ENCODE peak calls at places on chromosomes 12 and 14, in five cellular contexts. V, J, A, D and I are unnamed samples.

GRCh38 chr12:58557156-58557555 is 363.1 kb downstream of the LRIG3 start:
- DNase-seq in V (no peak), J (peak), A (no peak), D (no peak), I (peak)

GRCh38 chr14:35897616-35898111 is 71.5 kb downstream of the BRMS1L start:
- DNase-seq in V (no peak), J (peak), A (no peak), D (no peak), I (no peak)

GRCh38 chr12:105783983-105784947 is 354.5 kb downstream of the NUAK1 start:
- DNase-seq in V (no peak), J (no peak), A (no peak), D (no peak), I (no peak)

GRCh38 chr12:69042970-69043369 is 110.0 kb upstream of the CPM start:
- DNase-seq in V (no peak), J (no peak), A (no peak), D (no peak), I (no peak)

GRCh38 chr12:28424965-28425364 is 234.7 kb downstream of the CCDC91 start:
- DNase-seq in V (no peak), J (no peak), A (no peak), D (no peak), I (peak)

GRCh38 chr14:75566321-75566720 is 12.1 kb upstream of the FLVCR2 start:
- DNase-seq in V (no peak), J (peak), A (no peak), D (peak), I (peak)

GRCh38 chr12:26496170-26496569 is 300.8 kb downstream of the SSPN start:
- DNase-seq in V (no peak), J (no peak), A (no peak), D (no peak), I (no peak)

GRCh38 chr14:38065101-38065762 is 142.5 kb upstream of the SSTR1 start:
- DNase-seq in V (no peak), J (no peak), A (no peak), D (no peak), I (no peak)

GRCh38 chr12:56867216-56867615 is 67.0 kb downstream of the SDR9C7 start:
- DNase-seq in V (no peak), J (peak), A (no peak), D (no peak), I (no peak)

GRCh38 chr14:51328089-51328941 is 88.3 kb downstream of the TMX1 start:
- DNase-seq in V (no peak), J (peak), A (no peak), D (peak), I (peak)

GRCh38 chr14:67650694-67651093 is 23.7 kb downstream of the VTI1B start:
- DNase-seq in V (no peak), J (no peak), A (no peak), D (no peak), I (peak)

GRCh38 chr14:103819503-103820307 is 27.7 kb downstream of the PPP1R13B start:
- DNase-seq in V (peak), J (no peak), A (no peak), D (no peak), I (peak)

GRCh38 chr12:88247241-88247643 is 105.1 kb downstream of the TMTC3 start:
- DNase-seq in V (no peak), J (peak), A (no peak), D (no peak), I (peak)

GRCh38 chr14:85711620-85712019 is 181.7 kb downstream of the FLRT2 start:
- DNase-seq in V (no peak), J (no peak), A (no peak), D (no peak), I (no peak)

GRCh38 chr14:54792288-54792687 is 110.3 kb downstream of the GCH1 start:
- DNase-seq in V (peak), J (no peak), A (no peak), D (no peak), I (no peak)

GRCh38 chr14:68307769-68308168 is 485.1 kb downstream of the ZFP36L1 start:
- DNase-seq in V (no peak), J (no peak), A (no peak), D (no peak), I (peak)

GRCh38 chr14:70856851-70857498 is 47.7 kb upstream of the MAP3K9 start:
- DNase-seq in V (no peak), J (peak), A (no peak), D (no peak), I (peak)

GRCh38 chr14:33702293-33702692 is 248.6 kb downstream of the EGLN3 start:
- DNase-seq in V (no peak), J (no peak), A (no peak), D (no peak), I (no peak)

GRCh38 chr12:27652174-27652763 is 44.0 kb upstream of the REP15 start:
- DNase-seq in V (no peak), J (peak), A (no peak), D (peak), I (peak)

GRCh38 chr14:88553886-88554457 is 835 bp downstream of the PTPN21 start:
- DNase-seq in V (no peak), J (peak), A (no peak), D (no peak), I (peak)

GRCh38 chr12:52243774-52244614 is 11.0 kb downstream of the KRT7 start:
- DNase-seq in V (peak), J (peak), A (peak), D (peak), I (peak)

GRCh38 chr14:58918066-58918465 is 270.4 kb upstream of the DAAM1 start:
- DNase-seq in V (no peak), J (peak), A (no peak), D (no peak), I (peak)

GRCh38 chr12:26971963-26972362 is 33.7 kb downstream of the FGFR1OP2 start:
- DNase-seq in V (no peak), J (no peak), A (no peak), D (no peak), I (no peak)

GRCh38 chr14:103361868-103362267 is 23.3 kb upstream of the MARK3 start:
- DNase-seq in V (no peak), J (peak), A (no peak), D (peak), I (peak)

GRCh38 chr12:115245005-115245404 is 561.0 kb upstream of the TBX3 start:
- DNase-seq in V (no peak), J (no peak), A (no peak), D (no peak), I (no peak)

GRCh38 chr14:76777721-76778120 is 16.5 kb downstream of the VASH1 start:
- DNase-seq in V (no peak), J (no peak), A (peak), D (no peak), I (no peak)
- H3K4me3 ChIP-seq in V (no peak), J (no peak), A (no peak), D (no peak), I (no peak)

GRCh38 chr12:91109148-91109564 is 2.1 kb downstream of the LUM start:
- DNase-seq in V (peak), J (peak), A (no peak), D (peak), I (peak)
- H3K4me3 ChIP-seq in V (no peak), J (peak), A (no peak), D (no peak), I (peak)

DNA sequence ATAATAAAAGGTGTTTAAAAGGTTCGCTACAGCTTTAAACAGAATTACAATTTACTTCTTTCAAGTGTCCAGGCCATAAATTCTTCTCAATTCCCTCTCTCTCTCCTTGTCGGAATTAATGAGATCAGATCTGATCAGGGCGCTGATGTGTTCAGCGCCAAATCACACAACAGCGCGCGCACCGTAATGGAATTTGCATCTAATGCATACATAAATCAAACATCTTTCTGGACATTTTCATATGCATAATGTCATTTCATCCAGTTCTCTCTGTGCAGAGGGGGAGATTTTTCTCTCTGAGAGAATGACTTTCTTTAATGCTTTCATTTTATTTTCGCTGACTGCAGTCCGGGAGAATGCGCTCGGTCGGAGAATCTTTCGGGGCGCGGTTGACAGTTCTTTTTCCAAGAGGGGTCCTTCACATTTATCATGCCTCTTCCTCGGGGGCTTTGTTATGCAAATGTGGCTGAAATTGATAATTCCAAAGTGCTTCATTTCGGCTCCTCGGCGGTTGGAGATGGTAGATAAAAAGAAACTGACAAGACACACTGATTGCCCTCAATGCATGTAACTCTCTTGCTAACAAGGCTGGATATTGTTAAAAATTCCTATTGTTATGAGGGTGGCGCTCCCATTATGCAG is 615.9 kb downstream of the VRK1 start:
- DNase-seq in V (no peak), J (no peak), A (no peak), D (no peak), I (no peak)
- H3K4me3 ChIP-seq in V (no peak), J (no peak), A (no peak), D (no peak), I (peak)

DNA sequence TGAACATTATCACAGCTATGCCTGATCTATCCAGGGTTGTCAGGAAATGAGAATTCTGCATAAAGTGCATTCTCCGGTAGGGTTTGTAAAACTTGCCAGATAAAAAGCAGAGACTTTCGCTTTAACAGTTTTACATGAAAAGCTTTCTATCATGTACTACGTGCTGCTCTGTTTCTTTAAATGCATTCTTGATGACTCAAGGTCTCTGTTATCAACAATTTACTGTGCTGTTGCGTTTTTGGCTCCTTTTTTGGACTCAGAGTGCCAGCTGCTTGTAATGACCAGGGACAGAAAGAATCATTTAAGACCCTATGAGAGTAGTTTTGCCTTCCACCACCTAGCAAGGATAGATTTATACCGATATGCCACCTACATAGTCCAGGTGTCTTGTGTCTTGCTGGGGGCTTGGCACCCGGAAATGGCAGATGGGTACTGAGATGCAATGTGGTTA is 371.1 kb downstream of the BTG1 start:
- DNase-seq in V (no peak), J (peak), A (no peak), D (peak), I (peak)
- H3K4me3 ChIP-seq in V (peak), J (peak), A (no peak), D (no peak), I (no peak)

GRCh38 chr12:53502331-53502730 is 1.2 kb downstream of the TARBP2 start:
- DNase-seq in V (peak), J (no peak), A (no peak), D (no peak), I (no peak)
- H3K4me3 ChIP-seq in V (peak), J (peak), A (no peak), D (peak), I (peak)

DNA sequence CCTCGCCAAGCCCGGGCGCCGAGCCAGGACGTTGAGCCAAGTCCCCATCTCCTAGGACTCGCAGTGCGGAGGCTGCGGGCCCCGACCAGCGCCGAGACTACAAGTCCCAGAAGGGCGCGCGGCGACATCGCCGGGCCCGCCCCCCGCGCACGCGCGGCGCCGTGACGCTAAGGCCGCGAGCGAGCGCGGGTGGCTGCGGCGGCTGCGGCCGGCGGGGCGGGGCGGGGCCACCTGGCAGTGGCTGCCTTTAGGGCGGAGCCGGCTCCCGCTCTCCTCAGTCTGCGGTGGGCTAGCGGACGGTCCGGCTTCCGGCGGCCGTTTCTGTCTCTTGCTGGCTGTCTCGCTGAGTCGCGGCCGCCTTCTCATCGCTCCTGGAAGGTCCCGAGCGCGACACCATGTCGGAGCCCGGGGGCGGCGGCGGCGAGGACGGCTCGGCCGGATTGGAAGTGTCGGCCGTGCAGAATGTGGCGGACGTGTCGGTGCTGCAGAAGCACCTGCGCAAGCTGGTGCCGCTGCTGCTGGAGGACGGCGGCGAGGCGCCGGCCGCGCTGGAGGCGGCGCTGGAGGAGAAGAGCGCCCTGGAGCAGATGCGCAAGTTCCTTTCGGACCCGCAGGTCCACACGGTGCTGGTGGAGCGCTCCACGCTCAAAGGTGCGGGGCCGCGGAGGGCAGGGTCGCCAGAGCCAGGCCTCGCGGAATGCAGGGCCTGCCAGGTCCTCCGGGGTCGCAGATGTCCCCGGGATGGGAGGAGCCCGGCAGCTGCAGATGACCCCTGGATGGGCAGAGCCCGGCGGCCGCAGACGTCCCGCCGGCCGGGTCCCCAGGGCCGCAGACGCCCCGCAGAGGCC is at the start of gene DYNC1H1:
- DNase-seq in V (peak), J (peak), A (peak), D (peak), I (peak)
- H3K4me3 ChIP-seq in V (peak), J (peak), A (peak), D (peak), I (peak)

GRCh38 chr12:102061096-102061555 is 665 bp downstream of the WASHC3 start:
- DNase-seq in V (no peak), J (peak), A (no peak), D (no peak), I (peak)
- H3K4me3 ChIP-seq in V (peak), J (peak), A (peak), D (peak), I (peak)

GRCh38 chr12:7647071-7647470 is 18.6 kb downstream of the APOBEC1 start:
- DNase-seq in V (no peak), J (no peak), A (no peak), D (no peak), I (no peak)
- H3K4me3 ChIP-seq in V (no peak), J (no peak), A (no peak), D (no peak), I (no peak)

GRCh38 chr12:103838254-103838914 is 2.6 kb downstream of the NT5DC3 start:
- DNase-seq in V (no peak), J (peak), A (no peak), D (no peak), I (no peak)

GRCh38 chr12:103839893-103840292 is 1.1 kb downstream of the NT5DC3 start:
- DNase-seq in V (no peak), J (no peak), A (no peak), D (no peak), I (no peak)

GRCh38 chr12:103840881-103841689 is at the start of gene NT5DC3:
- DNase-seq in V (peak), J (peak), A (peak), D (peak), I (peak)

GRCh38 chr12:103840399-103840880 is 594 bp downstream of the NT5DC3 start:
- DNase-seq in V (peak), J (peak), A (peak), D (no peak), I (no peak)

GRCh38 chr12:103839103-103839502 is 1.9 kb downstream of the NT5DC3 start:
- DNase-seq in V (no peak), J (peak), A (no peak), D (no peak), I (no peak)
- H3K4me3 ChIP-seq in V (peak), J (peak), A (no peak), D (peak), I (no peak)